ENCODE peak calls at places on chromosome 7, in seven cellular contexts. One of them, this sample, is unnamed.

GRCh38 chr7:157276731-157277562 is 59.9 kb upstream of the DNAJB6 start:
- DNase-seq in uterus: no peak
- DNase-seq in transverse colon: no peak
- DNase-seq in spleen: peak; percentile 75
- DNase-seq in K562: peak; percentile 29
- DNase-seq in sigmoid colon: peak; percentile 53
- DNase-seq in ovary: no peak
- DNase-seq in this sample: no peak

GRCh38 chr7:44881610-44882009 is 3.7 kb downstream of the PURB start:
- DNase-seq in ovary: no peak
- DNase-seq in spleen: no peak
- DNase-seq in transverse colon: no peak
- DNase-seq in K562: no peak
- DNase-seq in sigmoid colon: no peak
- DNase-seq in uterus: no peak
- DNase-seq in this sample: no peak

GRCh38 chr7:107579881-107580715 is at the start of gene BCAP29:
- DNase-seq in uterus: peak; percentile 65
- DNase-seq in sigmoid colon: peak; percentile 84
- DNase-seq in ovary: peak; percentile 74
- DNase-seq in K562: peak; percentile 95
- DNase-seq in transverse colon: peak; percentile 81
- DNase-seq in spleen: peak; percentile 93
- DNase-seq in this sample: peak; percentile 28

GRCh38 chr7:106225856-106226255 is 58.9 kb downstream of the NAMPT start:
- DNase-seq in K562: no peak
- DNase-seq in transverse colon: no peak
- DNase-seq in uterus: no peak
- DNase-seq in ovary: no peak
- DNase-seq in spleen: no peak
- DNase-seq in sigmoid colon: no peak
- DNase-seq in this sample: no peak

GRCh38 chr7:49775065-49775948 is 1.9 kb downstream of the VWC2 start:
- DNase-seq in ovary: peak; percentile 46
- DNase-seq in transverse colon: peak; percentile 11
- DNase-seq in spleen: peak; percentile 75
- DNase-seq in sigmoid colon: no peak
- DNase-seq in uterus: no peak
- DNase-seq in K562: no peak
- DNase-seq in this sample: no peak

GRCh38 chr7:125316451-125316850 is 386.8 kb upstream of the POT1 start:
- DNase-seq in transverse colon: no peak
- DNase-seq in K562: no peak
- DNase-seq in ovary: no peak
- DNase-seq in spleen: no peak
- DNase-seq in uterus: no peak
- DNase-seq in sigmoid colon: no peak
- DNase-seq in this sample: no peak

GRCh38 chr7:157224627-157225026 is 85.9 kb downstream of the UBE3C start:
- DNase-seq in ovary: no peak
- DNase-seq in spleen: no peak
- DNase-seq in uterus: no peak
- DNase-seq in transverse colon: no peak
- DNase-seq in K562: no peak
- DNase-seq in sigmoid colon: no peak
- DNase-seq in this sample: no peak

GRCh38 chr7:94301024-94301588 is 93.6 kb upstream of the COL1A2 start:
- DNase-seq in uterus: peak; percentile 88
- DNase-seq in K562: peak; percentile 25
- DNase-seq in transverse colon: peak; percentile 52
- DNase-seq in sigmoid colon: peak; percentile 91
- DNase-seq in ovary: peak; percentile 83
- DNase-seq in spleen: no peak
- DNase-seq in this sample: peak; percentile 44

GRCh38 chr7:770786-771185 is 43.7 kb upstream of the PRKAR1B start:
- DNase-seq in sigmoid colon: no peak
- DNase-seq in K562: no peak
- DNase-seq in uterus: no peak
- DNase-seq in spleen: no peak
- DNase-seq in ovary: no peak
- DNase-seq in transverse colon: no peak
- DNase-seq in this sample: no peak

GRCh38 chr7:36406156-36406555 is 16.5 kb downstream of the ANLN start:
- DNase-seq in transverse colon: no peak
- DNase-seq in sigmoid colon: no peak
- DNase-seq in K562: no peak
- DNase-seq in ovary: no peak
- DNase-seq in uterus: no peak
- DNase-seq in spleen: no peak
- DNase-seq in this sample: no peak

GRCh38 chr7:95141755-95142154 is 182.6 kb downstream of the PON1 start:
- DNase-seq in sigmoid colon: no peak
- DNase-seq in ovary: no peak
- DNase-seq in uterus: no peak
- DNase-seq in K562: no peak
- DNase-seq in transverse colon: no peak
- DNase-seq in spleen: no peak
- DNase-seq in this sample: no peak

GRCh38 chr7:19519443-19519977 is 189.3 kb downstream of the POLR1F start:
- DNase-seq in transverse colon: no peak
- DNase-seq in spleen: no peak
- DNase-seq in K562: no peak
- DNase-seq in uterus: no peak
- DNase-seq in ovary: no peak
- DNase-seq in sigmoid colon: no peak
- DNase-seq in this sample: no peak

GRCh38 chr7:50792342-50793114 is 9.8 kb upstream of the GRB10 start:
- DNase-seq in ovary: peak; percentile 58
- DNase-seq in uterus: peak; percentile 28
- DNase-seq in transverse colon: peak; percentile 18
- DNase-seq in K562: peak; percentile 77
- DNase-seq in spleen: peak; percentile 81
- DNase-seq in sigmoid colon: no peak
- DNase-seq in this sample: no peak
- TF ChIP-seq POLR2A in ovary: no peak
- TF ChIP-seq POLR2A in uterus: no peak
- TF ChIP-seq POLR2A in transverse colon: no peak
- TF ChIP-seq POLR2A in K562: peak; percentile 59
- TF ChIP-seq POLR2A in spleen: no peak
- TF ChIP-seq POLR2A in sigmoid colon: no peak
- TF ChIP-seq POLR2A in this sample: no peak

GRCh38 chr7:2717905-2718702 is 30.1 kb downstream of the AMZ1 start:
- DNase-seq in sigmoid colon: no peak
- DNase-seq in spleen: no peak
- DNase-seq in uterus: no peak
- DNase-seq in transverse colon: no peak
- DNase-seq in ovary: peak; percentile 43
- DNase-seq in K562: peak; percentile 43
- DNase-seq in this sample: no peak

GRCh38 chr7:2720024-2720423 is 32.0 kb downstream of the AMZ1 start:
- DNase-seq in K562: no peak
- DNase-seq in spleen: no peak
- DNase-seq in transverse colon: no peak
- DNase-seq in ovary: no peak
- DNase-seq in uterus: no peak
- DNase-seq in sigmoid colon: no peak
- DNase-seq in this sample: no peak

GRCh38 chr7:2717293-2717904 is 29.4 kb downstream of the AMZ1 start:
- DNase-seq in transverse colon: peak; percentile 77
- DNase-seq in sigmoid colon: peak; percentile 79
- DNase-seq in K562: peak; percentile 69
- DNase-seq in ovary: peak; percentile 69
- DNase-seq in uterus: no peak
- DNase-seq in spleen: peak; percentile 83
- DNase-seq in this sample: no peak

GRCh38 chr7:2718703-2718965 is 30.6 kb downstream of the AMZ1 start:
- DNase-seq in sigmoid colon: no peak
- DNase-seq in spleen: peak; percentile 82
- DNase-seq in uterus: no peak
- DNase-seq in transverse colon: no peak
- DNase-seq in K562: no peak
- DNase-seq in ovary: no peak
- DNase-seq in this sample: no peak

GRCh38 chr7:2719007-2719406 is 31.0 kb downstream of the AMZ1 start:
- DNase-seq in K562: peak; percentile 69
- DNase-seq in spleen: peak; percentile 88
- DNase-seq in transverse colon: no peak
- DNase-seq in ovary: peak; percentile 43
- DNase-seq in uterus: no peak
- DNase-seq in sigmoid colon: no peak
- DNase-seq in this sample: no peak
- TF ChIP-seq CTCF in K562: peak; percentile 50
- TF ChIP-seq CTCF in spleen: peak; percentile 74
- TF ChIP-seq CTCF in transverse colon: peak; percentile 25
- TF ChIP-seq CTCF in ovary: no peak
- TF ChIP-seq CTCF in uterus: no peak
- TF ChIP-seq CTCF in sigmoid colon: no peak
- TF ChIP-seq CTCF in this sample: peak; percentile 17

GRCh38 chr7:97017197-97018125 is 7.2 kb downstream of the DLX5 start:
- DNase-seq in transverse colon: no peak
- DNase-seq in K562: no peak
- DNase-seq in uterus: no peak
- DNase-seq in sigmoid colon: no peak
- DNase-seq in ovary: no peak
- DNase-seq in spleen: no peak
- DNase-seq in this sample: no peak
- H3K4me3 ChIP-seq in transverse colon: no peak overlapping the region
- H3K4me3 ChIP-seq in K562: no peak overlapping the region
- H3K4me3 ChIP-seq in uterus: no peak overlapping the region
- H3K4me3 ChIP-seq in sigmoid colon: no peak overlapping the region
- H3K4me3 ChIP-seq in ovary: no peak overlapping the region
- H3K4me3 ChIP-seq in spleen: no peak overlapping the region
- H3K4me3 ChIP-seq in this sample: no peak overlapping the region

GRCh38 chr7:101125989-101126650 is 784 bp upstream of the SERPINE1 start:
- DNase-seq in ovary: peak; percentile 94
- DNase-seq in transverse colon: peak; percentile 23
- DNase-seq in spleen: no peak
- DNase-seq in sigmoid colon: peak; percentile 79
- DNase-seq in K562: no peak
- DNase-seq in uterus: peak; percentile 72
- DNase-seq in this sample: peak; percentile 47
- TF ChIP-seq POLR2A in ovary: no peak
- TF ChIP-seq POLR2A in transverse colon: no peak
- TF ChIP-seq POLR2A in spleen: no peak
- TF ChIP-seq POLR2A in sigmoid colon: no peak
- TF ChIP-seq POLR2A in K562: no peak
- TF ChIP-seq POLR2A in uterus: no peak
- TF ChIP-seq POLR2A in this sample: no peak

This sample was measured in tibial nerve.